ENCODE peak calls at places on chromosomes 4 and X, in seven cellular contexts. X is body of pancreas, W is lower lobe of right lung, Y is ovary, H is upper lobe of right lung, G is psoas muscle, R is heart right ventricle. L is an unnamed sample.
A peak's percentile ranks its signal among the peaks of the same experiment; 100 is the strongest.

GRCh38 chrX:96704661-96705060 is 20.0 kb downstream of the DIAPH2 start:
- DNase-seq in W (no peak), Y (no peak), R (no peak), X (no peak), H (no peak), G (no peak), L (no peak)

GRCh38 chrX:69424161-69424560 is 80.0 kb upstream of the NALF2 start:
- DNase-seq in X (no peak), W (no peak), Y (no peak), H (no peak), R (no peak), G (no peak), L (no peak)

GRCh38 chrX:47633671-47634590 is 4.2 kb upstream of the CFP start:
- DNase-seq in W (no peak), H (no peak), Y (no peak), X (no peak), R (no peak), G (no peak), L (no peak)

GRCh38 chr4:23903859-23904438 is 14.1 kb upstream of the PPARGC1A start:
- DNase-seq in W (no peak), G (no peak), X (no peak), Y (no peak), H (no peak), R (peak; percentile 16), L (peak; percentile 13)

GRCh38 chrX:103343105-103343504 is 13.1 kb downstream of the TCEAL7 start:
- DNase-seq in X (peak; percentile 58), H (no peak), Y (no peak), R (peak; percentile 35), W (no peak), G (no peak), L (peak; percentile 25)

GRCh38 chr4:65399131-65399530 is 271.2 kb downstream of the EPHA5 start:
- DNase-seq in R (no peak), H (no peak), X (no peak), Y (no peak), G (no peak), W (no peak), L (no peak)

GRCh38 chr4:186587416-186588018 is 32.1 kb upstream of the MTNR1A start:
- DNase-seq in W (peak; percentile 68), X (peak; percentile 82), G (peak; percentile 75), H (peak; percentile 76), R (peak; percentile 62), Y (peak; percentile 51), L (peak; percentile 53)

GRCh38 chr4:55033296-55033695 is 92.1 kb downstream of the KDR start:
- DNase-seq in Y (no peak), R (no peak), W (no peak), G (no peak), H (no peak), X (no peak), L (no peak)

GRCh38 chrX:6053126-6053625 is 175.5 kb downstream of the NLGN4X start:
- DNase-seq in G (no peak), H (no peak), X (no peak), Y (no peak), W (no peak), R (no peak), L (no peak)

GRCh38 chr4:41628916-41629315 is 91.0 kb downstream of the LIMCH1 start:
- DNase-seq in G (no peak), R (no peak), W (no peak), H (no peak), Y (no peak), X (no peak), L (no peak)

GRCh38 chr4:53706422-53707032 is 115.2 kb upstream of the LNX1 start:
- DNase-seq in G (no peak), W (no peak), X (no peak), Y (no peak), H (no peak), R (peak; percentile 17), L (peak; percentile 40)

GRCh38 chr4:1178300-1179088 is 6.1 kb upstream of the SPON2 start:
- DNase-seq in R (no peak), Y (no peak), X (no peak), H (peak; percentile 56), W (no peak), G (no peak), L (no peak)

GRCh38 chrX:41001327-41001726 is 83.9 kb upstream of the USP9X start:
- DNase-seq in H (no peak), G (no peak), R (no peak), X (no peak), Y (no peak), W (no peak), L (no peak)

GRCh38 chrX:7316887-7317286 is 168.9 kb upstream of the PUDP start:
- DNase-seq in H (no peak), Y (no peak), X (no peak), W (no peak), R (no peak), G (no peak), L (no peak)

GRCh38 chrX:66046612-66047235 is 6.8 kb upstream of the VSIG4 start:
- DNase-seq in G (no peak), R (no peak), X (no peak), Y (no peak), H (no peak), W (no peak), L (no peak)

GRCh38 chr4:165016971-165017370 is 14.8 kb upstream of the TRIM60 start:
- DNase-seq in H (no peak), Y (no peak), X (no peak), G (no peak), R (no peak), W (no peak), L (no peak)

GRCh38 chrX:46710425-46710824 is 48.5 kb downstream of the SLC9A7 start:
- DNase-seq in R (no peak), W (no peak), X (no peak), H (no peak), G (no peak), Y (no peak), L (no peak)

GRCh38 chr4:37279894-37280592 is 35.5 kb downstream of the NWD2 start:
- DNase-seq in Y (no peak), X (no peak), R (no peak), W (no peak), G (no peak), H (no peak), L (no peak)

GRCh38 chr4:127055349-127055748 is 577.4 kb upstream of the INTU start:
- DNase-seq in W (no peak), X (no peak), H (no peak), G (no peak), Y (no peak), R (no peak), L (no peak)

GRCh38 chr4:86451560-86452322 is 91.9 kb upstream of the MAPK10 start:
- DNase-seq in G (no peak), W (no peak), Y (no peak), R (no peak), X (no peak), H (no peak), L (no peak)

GRCh38 chrX:54826598-54826997 is 19.1 kb downstream of the MAGED2 start:
- DNase-seq in Y (no peak), X (no peak), H (no peak), R (no peak), W (no peak), G (no peak), L (no peak)

DNA sequence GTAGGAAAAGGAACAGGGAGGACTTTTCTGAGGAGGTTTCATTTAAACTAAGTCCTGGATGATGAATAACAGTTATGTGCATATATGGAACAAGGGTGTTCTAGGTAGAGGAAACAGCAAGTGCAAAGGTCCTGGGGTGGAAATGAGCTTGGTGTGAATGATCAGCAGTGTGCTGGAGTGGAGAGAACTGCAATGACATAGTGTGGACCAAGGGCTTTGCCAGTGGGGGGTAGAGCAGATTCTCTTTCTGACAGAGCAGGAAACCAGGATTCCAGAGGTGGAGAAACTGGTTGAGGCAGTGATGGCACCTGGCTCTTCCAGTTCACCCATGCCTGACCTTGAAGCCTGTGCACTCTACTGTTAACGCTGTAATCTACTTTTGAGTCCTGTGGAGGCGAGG is 1.7 kb downstream of the PPP1R3F start:
- DNase-seq in Y (no peak), H (no peak), G (no peak), X (peak; percentile 21), W (no peak), R (no peak), L (no peak)
- H3K27ac ChIP-seq in Y (no peak overlapping the region), H (no peak overlapping the region), G (no peak overlapping the region), X (peak overlapping the region; percentile 9), W (no peak overlapping the region), R (peak overlapping the region; percentile 96), L (peak overlapping the region; percentile 13)

GRCh38 chrX:153349952-153350351 is 16.0 kb downstream of the ZNF275 start:
- DNase-seq in R (no peak), G (no peak), X (no peak), H (no peak), Y (no peak), W (no peak), L (no peak)
- H3K9me3 ChIP-seq in R (no peaks in the 10 kb centered on the region), G (no peaks in the 10 kb centered on the region), X (no peaks in the 10 kb centered on the region), H (no peaks in the 10 kb centered on the region), Y (no peaks in the 10 kb centered on the region), W (no peaks in the 10 kb centered on the region), L (no peaks in the 10 kb centered on the region)

GRCh38 chrX:72026341-72027023 is 105.2 kb downstream of the RTL5 start:
- DNase-seq in W (no peak), Y (no peak), G (no peak), H (no peak), R (no peak), X (no peak), L (no peak)

GRCh38 chrX:72028701-72029470 is 102.8 kb downstream of the RTL5 start:
- DNase-seq in G (no peak), H (no peak), R (no peak), W (no peak), Y (no peak), X (no peak), L (peak; percentile 41)

GRCh38 chrX:72029473-72030411 is 102.0 kb downstream of the RTL5 start:
- DNase-seq in H (no peak), G (no peak), X (no peak), R (no peak), Y (no peak), W (no peak), L (peak; percentile 79)

GRCh38 chrX:72027024-72027913 is 104.4 kb downstream of the RTL5 start:
- DNase-seq in Y (no peak), H (no peak), R (no peak), X (no peak), G (no peak), W (no peak), L (no peak)

DNA sequence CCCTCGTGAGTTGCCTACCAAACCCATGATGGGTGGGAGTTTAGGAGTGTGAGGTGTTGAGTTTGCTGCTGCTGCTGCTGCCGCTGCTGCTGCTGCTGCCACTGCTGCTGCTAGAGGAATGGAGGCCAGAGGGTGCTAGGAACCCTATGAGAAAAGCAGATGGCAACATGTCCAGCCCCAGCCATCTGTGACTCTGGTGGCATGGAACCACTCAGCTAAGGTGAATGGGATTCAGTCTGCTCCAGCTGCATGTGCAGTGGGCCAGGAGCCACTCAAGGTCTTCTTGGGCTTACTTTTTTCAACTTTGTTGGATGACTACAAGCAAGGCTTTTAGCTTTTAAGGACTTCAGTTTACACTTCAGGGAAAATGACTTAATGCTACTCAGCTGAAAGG is 103.8 kb downstream of the RTL5 start:
- DNase-seq in H (no peak), W (no peak), R (no peak), G (no peak), X (no peak), Y (no peak), L (no peak)
- H3K4me3 ChIP-seq in H (no peak overlapping the region), W (no peak overlapping the region), R (no peak overlapping the region), G (no peak overlapping the region), X (no peak overlapping the region), Y (no peak overlapping the region), L (no peak overlapping the region)

DNA sequence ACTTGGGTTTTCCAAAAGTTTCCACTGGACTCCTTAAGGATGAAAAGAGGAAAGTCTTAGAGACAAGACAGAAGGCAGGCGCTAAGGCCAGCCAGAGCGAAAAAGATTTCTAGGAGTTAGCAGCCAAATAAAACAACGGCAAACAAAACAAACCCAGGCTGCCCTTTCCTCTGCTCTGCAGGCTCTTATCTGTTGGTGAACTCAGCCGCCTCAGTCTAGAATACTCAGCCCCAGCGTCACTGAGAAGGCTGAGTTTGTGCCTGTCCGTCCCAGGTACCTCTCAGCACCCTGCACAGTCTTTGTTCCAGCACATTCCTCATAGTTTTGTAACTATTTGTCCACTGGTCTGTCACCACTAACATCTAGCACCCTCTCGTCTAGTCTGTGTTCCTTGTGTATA is 75.6 kb upstream of the FAM9C start:
- DNase-seq in W (peak; percentile 47), R (peak; percentile 25), H (no peak), X (peak; percentile 69), Y (peak; percentile 63), G (no peak), L (peak; percentile 58)
- H3K27ac ChIP-seq in W (peak overlapping the region; percentile 67), R (peak overlapping the region; percentile 44), H (peak overlapping the region; percentile 65), X (peak overlapping the region; percentile 81), Y (peak overlapping the region; percentile 76), G (no peak overlapping the region), L (no peak overlapping the region)

L was measured in small intestine.